ENCODE peak calls at places on chromosomes 3 and 15, in seven cellular contexts. B, Q, E, P, H, F and M are unnamed samples.

GRCh38 chr3:155946178-155946577 is 75.7 kb downstream of the GMPS start:
- DNase-seq in B (no peak), Q (no peak), E (peak), P (no peak), H (no peak), F (peak), M (no peak)

GRCh38 chr15:70029297-70029701 is 68.4 kb downstream of the TLE3 start:
- DNase-seq in B (no peak), Q (no peak), E (no peak), P (no peak), H (no peak), F (no peak), M (no peak)

GRCh38 chr3:156749244-156749643 is 74.9 kb downstream of the TIPARP start:
- DNase-seq in B (no peak), Q (no peak), E (no peak), P (no peak), H (no peak), F (no peak), M (no peak)

GRCh38 chr3:106534206-106534605 is 665.4 kb upstream of the CBLB start:
- DNase-seq in B (no peak), Q (no peak), E (no peak), P (no peak), H (no peak), F (peak), M (no peak)

GRCh38 chr3:45088959-45089358 is 57.2 kb downstream of the CDCP1 start:
- DNase-seq in B (no peak), Q (no peak), E (no peak), P (no peak), H (no peak), F (no peak), M (no peak)

GRCh38 chr3:21621396-21621695 is 129.7 kb downstream of the ZNF385D start:
- DNase-seq in B (no peak), Q (no peak), E (peak), P (no peak), H (no peak), F (peak), M (no peak)

GRCh38 chr15:50330921-50331320 is 24.1 kb downstream of the GABPB1 start:
- DNase-seq in B (no peak), Q (no peak), E (no peak), P (no peak), H (no peak), F (peak), M (no peak)

GRCh38 chr15:51253385-51253784 is 85.0 kb downstream of the CYP19A1 start:
- DNase-seq in B (no peak), Q (no peak), E (no peak), P (peak), H (no peak), F (no peak), M (no peak)

GRCh38 chr3:130242850-130243569 is 102.5 kb upstream of the COL6A5 start:
- DNase-seq in B (no peak), Q (no peak), E (no peak), P (no peak), H (no peak), F (peak), M (no peak)

GRCh38 chr15:73127302-73127936 is 75.2 kb downstream of the NEO1 start:
- DNase-seq in B (peak), Q (peak), E (no peak), P (peak), H (no peak), F (peak), M (no peak)

GRCh38 chr3:138569090-138569489 is 25.0 kb downstream of the CEP70 start:
- DNase-seq in B (no peak), Q (no peak), E (no peak), P (no peak), H (no peak), F (no peak), M (no peak)

GRCh38 chr3:124883191-124883747 is 3.9 kb downstream of the ITGB5 start:
- DNase-seq in B (no peak), Q (no peak), E (no peak), P (no peak), H (no peak), F (no peak), M (no peak)

GRCh38 chr15:56017511-56017910 is 24.1 kb upstream of the NEDD4 start:
- DNase-seq in B (no peak), Q (no peak), E (no peak), P (no peak), H (no peak), F (no peak), M (no peak)

GRCh38 chr3:185825639-185826481 is 1.0 kb upstream of the IGF2BP2 start:
- DNase-seq in B (no peak), Q (peak), E (no peak), P (peak), H (peak), F (peak), M (peak)
- TF ChIP-seq CTCF in B (no peak), Q (no peak), E (no peak), P (no peak), H (no peak), F (no peak), M (no peak)

GRCh38 chr3:115937054-115937453 is 313.7 kb downstream of the GAP43 start:
- DNase-seq in B (no peak), Q (no peak), E (no peak), P (no peak), H (no peak), F (peak), M (no peak)
- TF ChIP-seq CTCF in B (peak), Q (peak), E (peak), P (peak), H (no peak), F (peak), M (peak)

GRCh38 chr3:160649596-160649995 is 27.4 kb upstream of the ARL14 start:
- DNase-seq in B (no peak), Q (no peak), E (no peak), P (no peak), H (no peak), F (no peak), M (no peak)

GRCh38 chr3:160641675-160642330 is 35.2 kb upstream of the ARL14 start:
- DNase-seq in B (no peak), Q (no peak), E (no peak), P (no peak), H (no peak), F (peak), M (no peak)

GRCh38 chr3:160644491-160644890 is 32.5 kb upstream of the ARL14 start:
- DNase-seq in B (no peak), Q (no peak), E (no peak), P (no peak), H (no peak), F (no peak), M (no peak)

GRCh38 chr3:160648701-160649100 is 28.3 kb upstream of the ARL14 start:
- DNase-seq in B (no peak), Q (no peak), E (no peak), P (no peak), H (no peak), F (no peak), M (no peak)

GRCh38 chr3:160643994-160644393 is 33.0 kb upstream of the ARL14 start:
- DNase-seq in B (no peak), Q (no peak), E (no peak), P (no peak), H (no peak), F (no peak), M (no peak)
- TF ChIP-seq CTCF in B (peak), Q (no peak), E (peak), P (no peak), H (no peak), F (peak), M (peak)

GRCh38 chr3:111636506-111636905 is 41.4 kb upstream of the ZBED2 start:
- DNase-seq in B (no peak), Q (no peak), E (no peak), P (no peak), H (no peak), F (peak), M (no peak)

GRCh38 chr3:111635403-111635802 is 40.3 kb upstream of the ZBED2 start:
- DNase-seq in B (no peak), Q (no peak), E (no peak), P (no peak), H (no peak), F (no peak), M (no peak)

GRCh38 chr3:111639316-111639715 is 44.2 kb upstream of the ZBED2 start:
- DNase-seq in B (no peak), Q (no peak), E (no peak), P (no peak), H (no peak), F (no peak), M (no peak)
- TF ChIP-seq CTCF in B (no peak), Q (no peak), E (no peak), P (no peak), H (no peak), F (no peak), M (no peak)